ENCODE peak calls at places on chromosomes 2 and 18, in ten cellular contexts. K is stimulated activated CD4-positive, alpha-beta T cell treated with anti-CD3 and anti-CD28 coated beads, Interleukin-1b, Interleukin-23, amount 100 ng/mL, for 24 hours; N is activated T-helper 9 cell treated with anti-CD3 and anti-CD28 coated beads, Interleukin-2, amount 50 U/mL, for 16 hours; Q is NCI-H1436; L is left ventricle myocardium inferior; A is iPS-NIHi11; D is activated CD4-positive, alpha-beta T cell treated with anti-CD3 and anti-CD28 coated beads for 1 hour; E is cardiac septum; X is tibial nerve; M is activated CD8-positive, alpha-beta memory T cell treated with anti-CD3 and anti-CD28 coated beads, Interleukin-2, amount 50 U/mL, for 48 hours. C is an unnamed sample.

GRCh38 chr2:121897335-121897970 is 142.0 kb downstream of the TSN start:
- DNase-seq in K (no peak), N (no peak), Q (no peak), L (no peak), A (peak; percentile 72), D (no peak), E (no peak), X (no peak), M (no peak), C (peak; percentile 13)

GRCh38 chr2:72921088-72921851 is 4.0 kb downstream of the EMX1 start:
- DNase-seq in K (no peak), N (no peak), Q (no peak), L (no peak), A (no peak), D (no peak), E (no peak), X (no peak), M (peak; percentile 50), C (no peak)

GRCh38 chr2:163692611-163693482 is 43.0 kb downstream of the FIGN start:
- DNase-seq in K (no peak), N (no peak), Q (no peak), L (no peak), A (no peak), D (no peak), E (no peak), X (no peak), M (no peak), C (no peak)

GRCh38 chr2:26462511-26463251 is 15.2 kb downstream of the OTOF start:
- DNase-seq in K (no peak), N (no peak), Q (peak; percentile 68), L (no peak), A (peak; percentile 78), D (no peak), E (no peak), X (peak; percentile 44), M (no peak), C (peak; percentile 39)

GRCh38 chr2:129801575-129801974 is 177.9 kb upstream of the RAB6C start:
- DNase-seq in K (no peak), N (no peak), Q (no peak), L (no peak), A (no peak), D (no peak), E (no peak), X (no peak), M (no peak), C (no peak)

GRCh38 chr2:10297950-10298349 is 4.8 kb upstream of the HPCAL1 start:
- DNase-seq in K (no peak), N (peak; percentile 55), Q (no peak), L (no peak), A (no peak), D (peak; percentile 51), E (no peak), X (no peak), M (peak; percentile 67), C (no peak)

GRCh38 chr2:217220228-217221013 is 360.6 kb upstream of the TNP1 start:
- DNase-seq in K (no peak), N (no peak), Q (no peak), L (no peak), A (no peak), D (no peak), E (no peak), X (no peak), M (no peak), C (no peak)

GRCh38 chr18:45837283-45838070 is 12.0 kb downstream of the SIGLEC15 start:
- DNase-seq in K (no peak), N (no peak), Q (no peak), L (peak; percentile 50), A (peak; percentile 67), D (no peak), E (no peak), X (no peak), M (peak; percentile 73), C (peak; percentile 73)

GRCh38 chr2:177574357-177574756 is 181.8 kb downstream of the AGPS start:
- DNase-seq in K (no peak), N (no peak), Q (no peak), L (no peak), A (no peak), D (no peak), E (no peak), X (no peak), M (no peak), C (no peak)

C was measured in NCI-H774.